ENCODE peak calls at places on chromosomes 2 and 18, in four cellular contexts. Q is RWPE1, U is GM23248, E is vagina. Y is an unnamed sample.

GRCh38 chr2:217993817-217994459 is 8.9 kb downstream of the TNS1 start:
- DNase-seq in Q (no peak), E (no peak), U (peak; percentile 72), Y (peak; percentile 12)

GRCh38 chr2:72112421-72112820 is 35.2 kb downstream of the CYP26B1 start:
- DNase-seq in Q (peak; percentile 45), U (peak; percentile 83), E (peak; percentile 64), Y (no peak)

GRCh38 chr2:239328306-239329191 is 72.3 kb downstream of the HDAC4 start:
- DNase-seq in Q (no peak), U (peak; percentile 81), E (peak; percentile 93), Y (no peak)

GRCh38 chr2:16049406-16049805 is 109.1 kb downstream of the MYCN start:
- DNase-seq in Q (no peak), E (no peak), U (no peak), Y (no peak)

GRCh38 chr2:31415421-31415820 is 879 bp upstream of the XDH start:
- DNase-seq in Q (no peak), E (no peak), U (peak; percentile 60), Y (no peak)

GRCh38 chr2:88060907-88061275 is 5.3 kb upstream of the KRCC1 start:
- DNase-seq in Q (no peak), U (no peak), E (no peak), Y (no peak)

GRCh38 chr2:30798536-30798991 is 8.7 kb downstream of the CAPN13 start:
- DNase-seq in U (no peak), E (peak; percentile 37), Q (no peak), Y (no peak)

GRCh38 chr18:42458226-42458625 is 503.2 kb downstream of the PIK3C3 start:
- DNase-seq in U (no peak), Q (no peak), E (no peak), Y (no peak)

GRCh38 chr2:113225505-113226259 is 51.9 kb downstream of the PSD4 start:
- DNase-seq in Q (no peak), U (peak; percentile 49), E (no peak), Y (peak; percentile 29)

GRCh38 chr2:17813742-17814458 is 2.4 kb upstream of the MSGN1 start:
- DNase-seq in U (peak; percentile 81), Q (no peak), E (no peak), Y (no peak)

GRCh38 chr18:519019-519879 is 18.7 kb upstream of the COLEC12 start:
- DNase-seq in Q (no peak), U (peak; percentile 45), E (no peak), Y (no peak)

GRCh38 chr2:233817305-233817980 is 36.9 kb downstream of the HJURP start:
- DNase-seq in Q (no peak), U (peak; percentile 35), E (no peak), Y (no peak)

GRCh38 chr2:95267458-95268207 is 6.6 kb upstream of the PROM2 start:
- DNase-seq in U (no peak), Q (no peak), E (peak; percentile 40), Y (no peak)

GRCh38 chr2:172672999-172673726 is 62.5 kb upstream of the RAPGEF4 start:
- DNase-seq in E (no peak), U (peak; percentile 18), Q (peak; percentile 70), Y (no peak)

GRCh38 chr18:5941869-5942268 is 46.5 kb upstream of the TMEM200C start:
- DNase-seq in Q (no peak), E (no peak), U (no peak), Y (no peak)

GRCh38 chr2:6922201-6922656 is 5.0 kb downstream of the RNF144A start:
- DNase-seq in Q (peak; percentile 42), U (peak; percentile 21), E (no peak), Y (no peak)

GRCh38 chr18:48217306-48218250 is 191.6 kb downstream of the ZBTB7C start:
- DNase-seq in Q (no peak), E (no peak), U (no peak), Y (no peak)

GRCh38 chr2:85791704-85792565 is 38.1 kb downstream of the ATOH8 start:
- DNase-seq in Q (no peak), U (peak; percentile 47), E (no peak), Y (no peak)

GRCh38 chr2:225400060-225400511 is 576 bp downstream of the NYAP2 start:
- DNase-seq in U (peak; percentile 67), Q (peak; percentile 20), E (no peak), Y (peak; percentile 1)

GRCh38 chr2:136448986-136449780 is 316.2 kb upstream of the THSD7B start:
- DNase-seq in E (no peak), U (no peak), Q (no peak), Y (no peak)
- H3K27ac ChIP-seq in E (no peak overlapping the region), U (no peak overlapping the region), Q (no peak overlapping the region), Y (no peak overlapping the region)

DNA sequence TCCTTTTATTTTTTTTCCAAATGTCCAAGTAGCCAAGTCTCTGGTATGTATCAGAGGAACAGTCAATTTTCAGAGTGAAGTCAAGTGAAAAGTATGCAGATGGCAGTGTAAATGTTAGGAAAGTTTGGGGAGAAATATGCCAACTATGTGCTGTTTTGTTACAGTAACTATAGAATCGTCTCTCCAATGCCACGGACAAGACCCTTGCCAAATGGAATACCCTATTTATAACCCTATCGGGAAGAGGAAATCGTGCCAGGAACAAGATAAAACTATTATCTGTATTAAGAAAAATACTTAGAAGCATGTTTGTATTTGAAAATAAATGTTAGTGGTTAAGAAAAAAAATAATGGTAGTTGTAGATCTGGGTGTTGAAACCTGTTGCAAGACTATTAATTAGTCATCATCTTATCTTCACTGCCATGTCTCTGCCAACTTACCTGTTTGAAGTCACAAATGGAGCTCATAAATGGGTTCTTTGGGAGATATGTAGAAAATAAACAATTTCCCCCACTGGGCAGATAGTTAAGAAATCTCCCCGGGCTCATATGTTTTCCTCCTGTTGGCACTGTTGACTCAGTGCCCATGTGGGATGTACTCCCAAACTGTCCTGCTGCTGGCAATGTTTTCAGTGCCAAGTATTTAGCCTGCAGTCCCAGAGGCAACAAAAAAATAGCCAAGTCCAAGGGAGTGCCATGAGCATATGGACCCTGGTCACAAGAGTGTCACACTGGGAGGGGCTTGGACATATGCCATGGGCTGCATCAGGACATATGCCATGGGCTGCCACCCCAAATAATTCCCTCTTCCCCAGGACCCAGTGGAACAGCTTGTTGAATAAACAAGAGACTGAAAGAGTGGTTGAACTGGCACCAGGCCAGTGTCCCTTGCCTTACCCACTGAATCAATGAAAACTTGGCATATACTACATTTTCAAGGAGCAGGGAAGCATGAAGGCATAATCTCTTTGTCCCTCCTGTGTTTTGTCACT is 366.9 kb downstream of the OSR1 start:
- DNase-seq in U (peak; percentile 82), Q (peak; percentile 61), E (no peak), Y (no peak)
- H3K27ac ChIP-seq in U (peak overlapping the region; percentile 75), Q (peak overlapping the region; percentile 92), E (peak overlapping the region; percentile 37), Y (no peak overlapping the region)

DNA sequence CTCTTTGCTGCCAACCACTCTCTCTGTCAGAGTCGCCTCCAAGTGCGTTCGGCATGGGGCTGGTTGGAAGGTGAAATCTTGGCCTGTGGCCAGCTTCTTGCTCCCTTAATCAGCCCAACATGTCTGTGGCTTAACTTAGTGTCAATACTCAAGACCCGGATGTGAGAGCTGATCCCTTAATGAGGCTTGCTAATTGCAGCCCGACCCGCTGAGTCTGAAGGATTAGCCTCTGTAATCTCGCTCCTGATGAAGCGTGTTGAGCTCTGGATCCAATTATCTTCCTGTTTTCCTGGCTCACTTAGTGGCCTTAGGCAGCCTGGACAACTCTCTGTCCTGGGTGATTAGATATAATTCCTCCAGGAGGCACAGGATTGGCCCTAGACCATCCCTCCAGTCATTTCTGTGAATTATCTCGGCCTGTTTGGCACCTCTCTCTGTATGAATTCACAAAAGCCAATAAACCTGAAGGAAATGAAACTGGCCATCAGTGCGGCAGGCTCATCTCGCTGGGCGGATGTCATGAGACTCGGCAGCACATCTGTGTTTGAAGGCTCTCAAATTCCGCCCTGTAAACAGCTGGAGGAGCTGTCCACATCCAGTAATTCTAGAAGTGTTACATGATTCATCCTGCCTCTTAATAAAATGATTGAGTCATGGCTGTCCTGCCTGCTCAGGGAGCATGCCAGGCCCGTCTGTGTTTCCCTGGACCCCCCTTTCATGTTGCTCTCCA is 38.5 kb downstream of the ACOXL start:
- DNase-seq in U (peak; percentile 77), E (no peak), Q (peak; percentile 77), Y (no peak)
- H3K27ac ChIP-seq in U (no peak overlapping the region), E (no peak overlapping the region), Q (no peak overlapping the region), Y (no peak overlapping the region)

DNA sequence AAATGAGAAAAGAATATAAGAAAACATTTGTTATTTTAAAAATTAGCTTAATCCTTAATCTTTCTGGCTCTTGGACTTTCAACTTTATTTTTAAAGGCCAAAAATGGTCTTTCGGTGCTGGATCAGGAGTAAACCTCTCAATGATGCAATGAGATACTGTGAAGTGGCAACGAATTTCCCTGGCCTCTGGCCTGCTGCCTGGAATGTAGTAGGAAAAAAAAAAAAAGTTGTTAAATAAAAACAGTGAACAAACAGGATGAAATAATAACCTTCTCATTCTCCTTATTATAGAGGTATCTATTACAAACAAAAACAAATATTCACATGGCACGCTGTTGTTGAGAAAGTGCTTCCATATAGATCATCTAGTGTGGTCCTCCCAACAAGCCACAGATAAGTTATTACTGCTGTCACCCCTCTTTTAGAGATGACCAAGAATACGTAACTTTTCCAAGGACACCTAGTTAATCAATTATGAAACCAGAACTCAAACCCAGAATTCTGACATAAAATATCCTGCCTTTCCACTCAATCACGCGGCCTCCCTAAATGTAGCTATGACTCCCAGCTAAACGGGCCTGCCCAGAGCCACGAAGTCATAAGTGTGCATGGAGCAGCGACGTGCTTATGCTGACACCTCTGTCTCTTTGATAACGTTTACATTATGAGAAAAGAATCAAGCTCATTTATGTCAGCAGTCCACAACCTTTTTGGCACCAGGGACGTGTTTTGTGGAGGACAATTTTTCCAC is 170.9 kb downstream of the BCL2 start:
- DNase-seq in E (no peak), Q (no peak), U (peak; percentile 87), Y (no peak)
- H3K27ac ChIP-seq in E (peak overlapping the region; percentile 65), Q (no peak overlapping the region), U (peak overlapping the region; percentile 70), Y (no peak overlapping the region)

GRCh38 chr18:3726241-3726951 is 276.4 kb downstream of the TGIF1 start:
- DNase-seq in Q (no peak), U (no peak), E (no peak), Y (no peak)
- H3K27ac ChIP-seq in Q (no peak overlapping the region), U (no peak overlapping the region), E (no peak overlapping the region), Y (no peak overlapping the region)

Y was measured in substantia nigra.